ENCODE peak calls at places on chromosome X, in nine cellular contexts. R is fibroblast of the conjunctiva; M is left lung; G is HS-27A; V is activated T-cell treated with anti-CD3 and anti-CD28 coated beads, Interleukin-2, amount 50 U/mL, for 4 hours; B is OCI-M1; D is stimulated activated CD8-positive, alpha-beta memory T cell treated with anti-CD3 and anti-CD28 coated beads, Interleukin-7, amount 100 ng/mL, for 1 hour; N is type B pancreatic cell; Y is HT-29. O is an unnamed sample.

GRCh38 chrX:44898411-44899221 is 25.6 kb downstream of the KDM6A start:
- DNase-seq in R (no peak), M (no peak), G (no peak), V (no peak), B (peak), D (no peak), N (no peak), Y (no peak), O (no peak)

GRCh38 chrX:113545040-113545439 is 704.4 kb upstream of the AMOT start:
- DNase-seq in R (no peak), M (no peak), G (no peak), V (no peak), B (no peak), D (no peak), N (no peak), Y (no peak), O (no peak)

GRCh38 chrX:79130857-79131256 is 13.6 kb upstream of the GPR174 start:
- DNase-seq in R (no peak), M (no peak), G (no peak), V (no peak), B (no peak), D (no peak), N (no peak), Y (no peak), O (no peak)

GRCh38 chrX:118730500-118731247 is 3.3 kb downstream of the IL13RA1 start:
- DNase-seq in R (peak), M (no peak), G (peak), V (no peak), B (no peak), D (no peak), N (no peak), Y (no peak), O (peak)

GRCh38 chrX:141733371-141733770 is 34.8 kb upstream of the SPANXD start:
- DNase-seq in R (no peak), M (no peak), G (no peak), V (no peak), B (no peak), D (no peak), N (no peak), Y (no peak), O (no peak)

GRCh38 chrX:24339911-24340310 is 20.5 kb upstream of the SUPT20HL1 start:
- DNase-seq in R (no peak), M (no peak), G (no peak), V (no peak), B (no peak), D (no peak), N (no peak), Y (no peak), O (no peak)

GRCh38 chrX:115393271-115393670 is 103.8 kb downstream of the LUZP4 start:
- DNase-seq in R (no peak), M (no peak), G (no peak), V (no peak), B (peak), D (no peak), N (no peak), Y (peak), O (no peak)

GRCh38 chrX:154040307-154040756 is 20.6 kb upstream of the IRAK1 start:
- DNase-seq in R (peak), M (no peak), G (no peak), V (no peak), B (no peak), D (no peak), N (no peak), Y (no peak), O (peak)

GRCh38 chrX:54494970-54495813 is 842 bp downstream of the FGD1 start:
- DNase-seq in R (no peak), M (peak), G (no peak), V (no peak), B (no peak), D (no peak), N (no peak), Y (no peak), O (peak)

GRCh38 chrX:31796624-31797023 is 724.8 kb upstream of the FTHL17 start:
- DNase-seq in R (no peak), M (no peak), G (no peak), V (no peak), B (no peak), D (no peak), N (no peak), Y (no peak), O (no peak)

GRCh38 chrX:153336988-153337387 is 3.0 kb downstream of the ZNF275 start:
- DNase-seq in R (no peak), M (no peak), G (no peak), V (no peak), B (no peak), D (no peak), N (no peak), Y (no peak), O (no peak)

GRCh38 chrX:25105251-25105650 is 89.5 kb upstream of the ARX start:
- DNase-seq in R (no peak), M (no peak), G (no peak), V (no peak), B (no peak), D (no peak), N (no peak), Y (no peak), O (no peak)

GRCh38 chrX:103254171-103254824 is 657 bp downstream of the TCEAL8 start:
- DNase-seq in R (peak), M (peak), G (peak), V (no peak), B (peak), D (no peak), N (no peak), Y (no peak), O (peak)

GRCh38 chrX:135396566-135396965 is 25.2 kb upstream of the SMIM10L2A start:
- DNase-seq in R (no peak), M (no peak), G (no peak), V (no peak), B (no peak), D (no peak), N (no peak), Y (no peak), O (no peak)

GRCh38 chrX:30992381-30992904 is 79.4 kb downstream of the FTHL17 start:
- DNase-seq in R (no peak), M (no peak), G (no peak), V (no peak), B (peak), D (no peak), N (no peak), Y (peak), O (no peak)

GRCh38 chrX:78199851-78200250 is 60.4 kb upstream of the TAF9B start:
- DNase-seq in R (no peak), M (no peak), G (no peak), V (no peak), B (peak), D (no peak), N (no peak), Y (peak), O (peak)

GRCh38 chrX:103687073-103687695 is 685 bp upstream of the MORF4L2 start:
- DNase-seq in R (peak), M (peak), G (no peak), V (peak), B (peak), D (peak), N (peak), Y (peak), O (peak)

GRCh38 chrX:151030845-151031244 is 47.7 kb downstream of the HMGB3 start:
- DNase-seq in R (no peak), M (no peak), G (no peak), V (no peak), B (no peak), D (no peak), N (no peak), Y (no peak), O (no peak)

GRCh38 chrX:124215786-124216185 is 116.7 kb upstream of the TEX13D start:
- DNase-seq in R (no peak), M (no peak), G (no peak), V (no peak), B (no peak), D (no peak), N (no peak), Y (no peak), O (no peak)

GRCh38 chrX:129876734-129877395 is 29.1 kb upstream of the UTP14A start:
- DNase-seq in R (no peak), M (no peak), G (no peak), V (no peak), B (no peak), D (no peak), N (no peak), Y (peak), O (peak)

GRCh38 chrX:26007462-26007861 is 130.7 kb upstream of the MAGEB18 start:
- DNase-seq in R (no peak), M (no peak), G (no peak), V (no peak), B (no peak), D (no peak), N (no peak), Y (no peak), O (no peak)

O was measured in GM03348.